ENCODE peak calls at places on chromosomes 3 and 15, in six cellular contexts. I, S, T, M, B and F are unnamed samples.

GRCh38 chr15:71748327-71748726 is 62.0 kb upstream of the NR2E3 start:
- DNase-seq in B (no peak), I (no peak), S (no peak), M (no peak), T (peak), F (no peak)

GRCh38 chr15:40028193-40028592 is 10.8 kb downstream of the SRP14 start:
- DNase-seq in I (no peak), B (no peak), T (no peak), S (no peak), M (no peak), F (no peak)

GRCh38 chr3:14475601-14476000 is 64.5 kb downstream of the GRIP2 start:
- DNase-seq in M (no peak), S (no peak), T (no peak), B (no peak), I (no peak), F (no peak)

GRCh38 chr3:29949131-29949530 is 657.3 kb upstream of the TGFBR2 start:
- DNase-seq in I (no peak), S (no peak), M (no peak), T (no peak), B (no peak), F (no peak)

GRCh38 chr3:9876991-9877390 is 3.1 kb downstream of the CIDEC start:
- DNase-seq in M (no peak), T (no peak), S (no peak), B (no peak), I (no peak), F (no peak)

GRCh38 chr3:171190668-171191067 is 164.1 kb upstream of the SLC2A2 start:
- DNase-seq in M (no peak), B (no peak), S (no peak), I (no peak), T (no peak), F (no peak)

GRCh38 chr3:46124216-46125143 is 83.6 kb downstream of the CCR1 start:
- DNase-seq in B (no peak), T (no peak), I (no peak), S (no peak), M (no peak), F (no peak)

GRCh38 chr3:18527691-18528090 is 102.6 kb upstream of the SATB1 start:
- DNase-seq in I (no peak), S (no peak), B (no peak), T (no peak), M (no peak), F (no peak)

GRCh38 chr15:48392356-48392755 is 61.1 kb downstream of the DUT start:
- DNase-seq in B (no peak), T (no peak), M (no peak), I (no peak), S (no peak), F (peak)

GRCh38 chr15:77464129-77464865 is 43.6 kb downstream of the HMG20A start:
- DNase-seq in S (no peak), I (no peak), T (no peak), B (no peak), M (no peak), F (peak)

GRCh38 chr3:44442591-44443309 is 34.7 kb downstream of the ZNF445 start:
- DNase-seq in B (no peak), I (no peak), S (no peak), M (no peak), T (no peak), F (no peak)

GRCh38 chr15:79738198-79738597 is 158.6 kb downstream of the MTHFS start:
- DNase-seq in S (no peak), I (peak), T (no peak), M (no peak), B (no peak), F (no peak)

GRCh38 chr15:98455899-98456298 is 192.4 kb upstream of the IGF1R start:
- DNase-seq in B (no peak), I (no peak), T (no peak), S (no peak), M (no peak), F (no peak)

GRCh38 chr3:56681963-56682457 is 1.1 kb downstream of the TASOR start:
- DNase-seq in S (no peak), I (no peak), T (no peak), M (no peak), B (no peak), F (no peak)

GRCh38 chr3:52293491-52294319 is 6.1 kb downstream of the GLYCTK start:
- DNase-seq in S (no peak), M (no peak), T (no peak), B (no peak), I (no peak), F (no peak)

GRCh38 chr3:15108082-15108545 is 9.2 kb upstream of the RBSN start:
- DNase-seq in S (peak), T (peak), I (peak), B (peak), M (no peak), F (peak)

GRCh38 chr15:99443056-99443756 is 122.6 kb upstream of the MEF2A start:
- DNase-seq in B (no peak), T (no peak), S (peak), I (no peak), M (no peak), F (no peak)

GRCh38 chr3:126126811-126127431 is 43.0 kb upstream of the SLC41A3 start:
- DNase-seq in T (no peak), I (no peak), S (no peak), M (no peak), B (no peak), F (no peak)

GRCh38 chr15:55530861-55531313 is 22.9 kb upstream of the DNAAF4 start:
- DNase-seq in M (no peak), T (no peak), I (peak), S (no peak), B (no peak), F (peak)

GRCh38 chr15:31852933-31853332 is 177.4 kb upstream of the CHRNA7 start:
- DNase-seq in B (no peak), M (no peak), S (no peak), T (no peak), I (no peak), F (no peak)

GRCh38 chr3:150248116-150248864 is 159.8 kb upstream of the TSC22D2 start:
- DNase-seq in T (peak), S (no peak), B (no peak), I (no peak), M (no peak), F (no peak)

GRCh38 chr15:38275951-38276350 is 23.3 kb downstream of the SPRED1 start:
- DNase-seq in M (no peak), B (no peak), I (no peak), T (no peak), S (no peak), F (no peak)

GRCh38 chr3:112405845-112406244 is 72.9 kb downstream of the CD200 start:
- DNase-seq in S (no peak), T (no peak), B (no peak), I (no peak), M (no peak), F (no peak)

GRCh38 chr15:75721462-75721922 is 8.8 kb upstream of the CSPG4 start:
- DNase-seq in I (no peak), S (no peak), B (no peak), T (no peak), M (no peak), F (no peak)

GRCh38 chr3:141331370-141332318 is 36.7 kb upstream of the ZBTB38 start:
- DNase-seq in S (no peak), T (peak), B (no peak), M (peak), I (peak), F (peak)

GRCh38 chr3:62940763-62941632 is 65.8 kb upstream of the CADPS start:
- DNase-seq in T (peak), B (no peak), I (no peak), M (no peak), S (no peak), F (peak)

GRCh38 chr15:63463793-63464192 is 40.6 kb upstream of the USP3 start:
- DNase-seq in B (no peak), I (no peak), S (no peak), T (no peak), M (no peak), F (no peak)

GRCh38 chr3:23435318-23435717 is 232.2 kb downstream of the UBE2E2 start:
- DNase-seq in I (no peak), M (no peak), T (no peak), S (no peak), B (no peak), F (peak)

GRCh38 chr3:17466028-17466427 is 276.4 kb downstream of the TBC1D5 start:
- DNase-seq in S (no peak), B (no peak), M (no peak), T (no peak), I (no peak), F (no peak)

GRCh38 chr15:65079580-65079979 is 3.0 kb downstream of the KBTBD13 start:
- DNase-seq in I (no peak), B (no peak), M (no peak), S (no peak), T (no peak), F (no peak)

GRCh38 chr15:98483575-98484130 is 164.7 kb upstream of the IGF1R start:
- DNase-seq in S (no peak), T (no peak), B (no peak), M (no peak), I (no peak), F (no peak)

GRCh38 chr3:3778216-3778615 is 21.0 kb upstream of the LRRN1 start:
- DNase-seq in I (peak), B (no peak), M (no peak), T (no peak), S (no peak), F (no peak)

GRCh38 chr3:41224120-41224806 is 25.0 kb downstream of the CTNNB1 start:
- DNase-seq in M (no peak), S (no peak), B (no peak), I (no peak), T (no peak), F (no peak)